ENCODE peak calls at places on chromosomes 13 and 19, in six cellular contexts. One of them, this sample, is unnamed. For H3K4me1, the result is how much of the 10 kb centered on the place peaks cover.

GRCh38 chr13:24264976-24265375 is 44.4 kb upstream of the C1QTNF9 start:
- DNase-seq in left ventricle myocardium inferior: no peak
- DNase-seq in sigmoid colon: no peak
- DNase-seq in pancreas: no peak
- DNase-seq in lung: peak
- DNase-seq in GM23338: no peak
- DNase-seq in this sample: no peak

GRCh38 chr19:42295831-42296525 is 6.0 kb upstream of the PRR19 start:
- DNase-seq in lung: peak
- DNase-seq in GM23338: peak
- DNase-seq in sigmoid colon: peak
- DNase-seq in left ventricle myocardium inferior: peak
- DNase-seq in pancreas: peak
- DNase-seq in this sample: peak

GRCh38 chr19:15836595-15837398 is 21.3 kb upstream of the OR10H1 start:
- DNase-seq in left ventricle myocardium inferior: peak
- DNase-seq in GM23338: no peak
- DNase-seq in lung: peak
- DNase-seq in pancreas: peak
- DNase-seq in sigmoid colon: peak
- DNase-seq in this sample: peak

GRCh38 chr13:45231722-45232121 is 30.9 kb upstream of the KCTD4 start:
- DNase-seq in pancreas: no peak
- DNase-seq in left ventricle myocardium inferior: no peak
- DNase-seq in lung: no peak
- DNase-seq in GM23338: no peak
- DNase-seq in sigmoid colon: no peak
- DNase-seq in this sample: no peak

GRCh38 chr19:46192990-46193650 is 36.4 kb upstream of the IGFL1 start:
- DNase-seq in GM23338: no peak
- DNase-seq in lung: no peak
- DNase-seq in sigmoid colon: no peak
- DNase-seq in left ventricle myocardium inferior: no peak
- DNase-seq in pancreas: no peak
- DNase-seq in this sample: peak

GRCh38 chr13:84571264-84571663 is 689.0 kb upstream of the SLITRK1 start:
- DNase-seq in pancreas: no peak
- DNase-seq in GM23338: peak
- DNase-seq in sigmoid colon: no peak
- DNase-seq in lung: no peak
- DNase-seq in left ventricle myocardium inferior: no peak
- DNase-seq in this sample: no peak

GRCh38 chr13:99267927-99268326 is 9.7 kb upstream of the GPR18 start:
- DNase-seq in GM23338: no peak
- DNase-seq in sigmoid colon: no peak
- DNase-seq in left ventricle myocardium inferior: no peak
- DNase-seq in pancreas: no peak
- DNase-seq in lung: no peak
- DNase-seq in this sample: no peak

GRCh38 chr13:72379581-72379980 is 347.8 kb downstream of the MZT1 start:
- DNase-seq in left ventricle myocardium inferior: no peak
- DNase-seq in lung: no peak
- DNase-seq in sigmoid colon: no peak
- DNase-seq in GM23338: no peak
- DNase-seq in pancreas: no peak
- DNase-seq in this sample: no peak

GRCh38 chr19:10670876-10671804 is 17.0 kb downstream of the ILF3 start:
- DNase-seq in lung: no peak
- DNase-seq in left ventricle myocardium inferior: no peak
- DNase-seq in sigmoid colon: no peak
- DNase-seq in pancreas: no peak
- DNase-seq in GM23338: no peak
- DNase-seq in this sample: no peak

GRCh38 chr19:52936958-52937334 is 13.7 kb upstream of the ZNF888 start:
- DNase-seq in left ventricle myocardium inferior: no peak
- DNase-seq in sigmoid colon: peak
- DNase-seq in GM23338: no peak
- DNase-seq in pancreas: no peak
- DNase-seq in lung: no peak
- DNase-seq in this sample: peak

GRCh38 chr19:44552324-44552723 is 22.8 kb upstream of the CEACAM20 start:
- DNase-seq in lung: peak
- DNase-seq in pancreas: no peak
- DNase-seq in sigmoid colon: no peak
- DNase-seq in GM23338: peak
- DNase-seq in left ventricle myocardium inferior: no peak
- DNase-seq in this sample: no peak

GRCh38 chr19:18716857-18717256 is 33.4 kb downstream of the CRTC1 start:
- DNase-seq in pancreas: no peak
- DNase-seq in lung: no peak
- DNase-seq in sigmoid colon: no peak
- DNase-seq in GM23338: no peak
- DNase-seq in left ventricle myocardium inferior: no peak
- DNase-seq in this sample: no peak

GRCh38 chr19:41564515-41565383 is 11.2 kb upstream of the CEACAM21 start:
- DNase-seq in sigmoid colon: no peak
- DNase-seq in pancreas: no peak
- DNase-seq in GM23338: peak
- DNase-seq in left ventricle myocardium inferior: no peak
- DNase-seq in lung: no peak
- DNase-seq in this sample: no peak

GRCh38 chr19:39982883-39983282 is 11.9 kb downstream of the PSMC4 start:
- DNase-seq in lung: no peak
- DNase-seq in pancreas: no peak
- DNase-seq in sigmoid colon: no peak
- DNase-seq in GM23338: no peak
- DNase-seq in left ventricle myocardium inferior: no peak
- DNase-seq in this sample: no peak

GRCh38 chr19:18908917-18909619 is 10.1 kb downstream of the COPE start:
- DNase-seq in sigmoid colon: no peak
- DNase-seq in GM23338: no peak
- DNase-seq in lung: no peak
- DNase-seq in left ventricle myocardium inferior: no peak
- DNase-seq in pancreas: no peak
- DNase-seq in this sample: no peak

GRCh38 chr13:71021810-71022422 is 845.1 kb downstream of the DACH1 start:
- DNase-seq in GM23338: no peak
- DNase-seq in pancreas: no peak
- DNase-seq in sigmoid colon: no peak
- DNase-seq in left ventricle myocardium inferior: no peak
- DNase-seq in lung: no peak
- DNase-seq in this sample: no peak

GRCh38 chr19:41785653-41786052 is 10.7 kb upstream of the CEACAM3 start:
- DNase-seq in GM23338: peak
- DNase-seq in sigmoid colon: no peak
- DNase-seq in left ventricle myocardium inferior: no peak
- DNase-seq in lung: peak
- DNase-seq in pancreas: peak
- DNase-seq in this sample: no peak

GRCh38 chr19:32436692-32437091 is 31.1 kb downstream of the DPY19L3 start:
- DNase-seq in lung: no peak
- DNase-seq in left ventricle myocardium inferior: no peak
- DNase-seq in GM23338: no peak
- DNase-seq in pancreas: no peak
- DNase-seq in sigmoid colon: no peak
- DNase-seq in this sample: no peak

GRCh38 chr13:65784088-65784816 is 1445.9 kb downstream of the PCDH9 start:
- DNase-seq in left ventricle myocardium inferior: no peak
- DNase-seq in sigmoid colon: peak
- DNase-seq in lung: no peak
- DNase-seq in pancreas: no peak
- DNase-seq in GM23338: no peak
- DNase-seq in this sample: no peak

DNA sequence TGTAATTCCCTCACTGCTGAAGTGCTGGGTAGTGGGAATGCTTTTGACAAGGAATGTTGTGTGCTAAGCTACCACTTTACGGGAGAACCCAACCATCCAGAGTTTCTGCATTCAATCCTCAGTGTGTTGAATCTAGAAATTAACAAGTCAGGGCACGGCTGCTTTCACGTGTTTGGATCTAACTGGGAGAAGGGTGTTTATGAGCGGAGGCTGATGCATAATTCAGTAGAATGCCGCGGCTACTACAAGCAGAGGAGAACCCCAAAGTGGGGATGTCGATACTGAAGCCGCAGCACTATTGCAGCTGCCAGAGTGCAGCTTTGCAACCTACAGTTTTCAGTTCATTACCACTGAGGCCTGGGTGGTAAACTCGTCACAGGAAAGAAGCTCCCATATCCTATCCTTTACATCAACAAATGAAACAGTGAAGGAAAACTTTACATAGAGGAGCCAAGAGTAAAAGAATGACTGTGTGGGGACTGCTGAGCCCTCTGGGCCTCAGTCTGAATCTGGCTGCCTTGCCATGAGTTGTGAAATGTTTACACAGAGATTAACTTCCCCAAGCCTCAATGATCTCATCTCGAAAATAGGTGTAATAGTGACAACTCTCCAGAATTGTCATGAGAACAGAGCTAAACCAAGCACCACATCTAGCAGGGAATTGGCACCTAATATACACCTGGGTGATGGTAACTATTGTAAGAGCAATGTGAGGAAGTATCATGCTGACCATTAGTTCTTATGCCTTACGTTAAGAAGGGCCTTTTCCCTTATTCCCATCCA is 531.7 kb downstream of the MYO16 start:
- DNase-seq in pancreas: no peak
- DNase-seq in GM23338: no peak
- DNase-seq in left ventricle myocardium inferior: no peak
- DNase-seq in sigmoid colon: no peak
- DNase-seq in lung: no peak
- DNase-seq in this sample: no peak
- H3K4me1 ChIP-seq in pancreas: under half
- H3K4me1 ChIP-seq in GM23338: under half
- H3K4me1 ChIP-seq in left ventricle myocardium inferior: under half
- H3K4me1 ChIP-seq in sigmoid colon: under half
- H3K4me1 ChIP-seq in lung: under half
- H3K4me1 ChIP-seq in this sample: under half

DNA sequence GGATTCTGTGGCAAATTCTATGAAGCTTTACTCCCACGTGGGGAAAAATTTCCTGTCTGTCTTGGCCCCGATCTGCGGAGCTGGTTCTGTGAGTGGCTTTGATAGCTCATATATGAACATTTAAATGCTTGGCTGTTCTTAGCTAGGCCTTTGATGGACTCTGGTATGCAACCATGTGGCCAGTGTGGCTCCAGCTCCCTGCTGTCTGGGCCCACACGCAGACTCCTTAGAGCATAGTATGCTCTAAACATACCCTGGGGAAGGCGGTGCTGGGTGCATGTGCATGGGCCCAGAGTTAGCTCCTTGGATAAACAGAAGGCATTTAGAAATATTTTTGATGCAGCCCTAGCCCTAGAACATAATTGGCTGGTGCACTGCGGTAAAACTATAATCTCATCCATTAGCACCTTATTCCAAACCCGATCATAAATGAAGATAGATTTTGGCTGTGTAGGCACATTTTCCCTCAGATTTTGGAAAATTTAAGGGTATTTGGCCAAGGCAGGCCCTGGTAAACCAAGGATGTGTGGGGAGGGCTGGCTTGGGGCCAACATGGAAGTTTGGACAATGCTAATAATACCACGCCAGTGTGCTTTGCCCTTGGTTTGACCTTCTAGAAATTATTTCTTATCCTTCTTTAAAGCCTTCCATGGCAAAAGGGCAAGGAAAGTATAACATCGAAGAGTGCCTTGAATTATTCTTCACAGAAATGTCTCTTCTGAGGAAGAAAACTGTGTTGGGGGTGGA is 153.5 kb downstream of the LMO7 start:
- DNase-seq in sigmoid colon: no peak
- DNase-seq in lung: no peak
- DNase-seq in pancreas: no peak
- DNase-seq in GM23338: no peak
- DNase-seq in left ventricle myocardium inferior: no peak
- DNase-seq in this sample: no peak
- H3K4me1 ChIP-seq in sigmoid colon: under half
- H3K4me1 ChIP-seq in lung: under half
- H3K4me1 ChIP-seq in pancreas: under half
- H3K4me1 ChIP-seq in GM23338: under half
- H3K4me1 ChIP-seq in left ventricle myocardium inferior: half or more
- H3K4me1 ChIP-seq in this sample: under half

GRCh38 chr13:25688524-25688923 is 316.8 kb downstream of the ATP8A2 start:
- DNase-seq in GM23338: no peak
- DNase-seq in left ventricle myocardium inferior: no peak
- DNase-seq in lung: no peak
- DNase-seq in pancreas: no peak
- DNase-seq in sigmoid colon: no peak
- DNase-seq in this sample: no peak

GRCh38 chr13:25690582-25690981 is 318.8 kb downstream of the ATP8A2 start:
- DNase-seq in pancreas: no peak
- DNase-seq in GM23338: no peak
- DNase-seq in left ventricle myocardium inferior: no peak
- DNase-seq in lung: no peak
- DNase-seq in sigmoid colon: no peak
- DNase-seq in this sample: no peak

GRCh38 chr13:25689539-25689938 is 317.8 kb downstream of the ATP8A2 start:
- DNase-seq in sigmoid colon: no peak
- DNase-seq in pancreas: no peak
- DNase-seq in left ventricle myocardium inferior: no peak
- DNase-seq in lung: no peak
- DNase-seq in GM23338: no peak
- DNase-seq in this sample: no peak

GRCh38 chr13:25692156-25692555 is 320.4 kb downstream of the ATP8A2 start:
- DNase-seq in sigmoid colon: no peak
- DNase-seq in lung: no peak
- DNase-seq in GM23338: peak
- DNase-seq in left ventricle myocardium inferior: no peak
- DNase-seq in pancreas: no peak
- DNase-seq in this sample: no peak

DNA sequence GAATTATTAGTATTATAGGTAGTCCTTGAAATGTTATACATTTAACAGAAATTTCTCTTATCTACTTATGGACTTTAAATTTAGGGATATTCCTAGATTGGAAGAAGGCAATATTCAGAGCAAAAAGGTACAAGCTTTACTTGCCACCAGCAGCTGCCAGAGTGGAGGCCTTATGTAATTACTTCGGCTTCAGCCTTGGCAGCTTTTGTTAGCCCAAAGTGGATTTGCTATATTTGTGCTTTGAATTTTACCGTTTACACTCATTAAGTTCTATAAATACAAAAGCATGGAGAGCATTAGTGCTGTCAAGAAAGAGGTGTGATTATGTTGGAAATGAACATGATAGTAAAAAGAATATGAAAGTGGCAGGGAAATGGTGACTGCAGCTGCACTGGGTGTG is 319.9 kb downstream of the ATP8A2 start:
- DNase-seq in pancreas: no peak
- DNase-seq in lung: no peak
- DNase-seq in left ventricle myocardium inferior: no peak
- DNase-seq in GM23338: no peak
- DNase-seq in sigmoid colon: no peak
- DNase-seq in this sample: no peak
- H3K4me1 ChIP-seq in pancreas: under half
- H3K4me1 ChIP-seq in lung: under half
- H3K4me1 ChIP-seq in left ventricle myocardium inferior: under half
- H3K4me1 ChIP-seq in GM23338: under half
- H3K4me1 ChIP-seq in sigmoid colon: under half
- H3K4me1 ChIP-seq in this sample: under half

DNA sequence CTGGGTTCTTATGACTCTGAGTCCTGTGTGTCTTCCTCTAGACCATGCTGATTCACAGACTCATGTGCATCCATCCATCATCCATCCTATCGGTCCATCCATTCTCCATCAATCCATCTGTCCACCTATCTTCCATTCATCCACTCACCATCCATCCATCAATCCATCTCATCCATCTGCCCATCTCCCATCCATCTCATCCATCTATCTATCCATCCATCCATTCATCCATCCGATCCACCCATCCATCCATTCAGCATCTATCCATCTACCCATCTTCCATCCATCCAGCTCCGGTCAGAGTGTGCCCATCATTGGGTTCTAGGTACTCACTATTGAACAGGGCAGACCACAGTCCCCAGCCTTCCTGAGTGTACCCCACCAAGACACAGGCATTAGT is 75.6 kb downstream of the SLC7A1 start:
- DNase-seq in GM23338: no peak
- DNase-seq in lung: no peak
- DNase-seq in sigmoid colon: no peak
- DNase-seq in pancreas: no peak
- DNase-seq in left ventricle myocardium inferior: no peak
- DNase-seq in this sample: peak
- H3K4me1 ChIP-seq in GM23338: under half
- H3K4me1 ChIP-seq in lung: under half
- H3K4me1 ChIP-seq in sigmoid colon: under half
- H3K4me1 ChIP-seq in pancreas: under half
- H3K4me1 ChIP-seq in left ventricle myocardium inferior: under half
- H3K4me1 ChIP-seq in this sample: under half

This sample was measured in tibial artery.